ENCODE peak calls at places on chromosomes 1 and 21, in ten cellular contexts. Y is HCT116, J is left lung, H is ovary, K is HL-60, C is nephron progenitor cell, W is HFFc6, B is H1, M is IMR-90, E is WTC11. U is an unnamed sample.
A peak's percentile ranks its signal among the peaks of the same experiment; 100 is the strongest.

GRCh38 chr1:36122062-36122461 is 3.0 kb downstream of the COL8A2 start:
- DNase-seq in Y (no peak), J (no peak), H (no peak), K (no peak), C (no peak), W (no peak), B (no peak), M (no peak), E (no peak), U (no peak)

GRCh38 chr1:76250317-76250716 is 175.8 kb downstream of the ST6GALNAC3 start:
- DNase-seq in Y (no peak), J (no peak), H (no peak), K (no peak), C (no peak), W (no peak), B (no peak), M (no peak), E (no peak), U (no peak)

GRCh38 chr1:67573481-67573880 is 111.5 kb upstream of the GADD45A start:
- DNase-seq in Y (no peak), J (no peak), H (no peak), K (no peak), C (no peak), W (no peak), B (no peak), M (peak; percentile 54), E (no peak), U (no peak)

GRCh38 chr1:23354260-23354659 is 10.2 kb upstream of the HNRNPR start:
- DNase-seq in Y (no peak), J (no peak), H (no peak), K (no peak), C (no peak), W (no peak), B (no peak), M (no peak), E (no peak), U (no peak)

GRCh38 chr1:165129568-165130164 is 226.8 kb downstream of the LMX1A start:
- DNase-seq in Y (peak; percentile 51), J (no peak), H (no peak), K (no peak), C (peak; percentile 86), W (peak; percentile 38), B (peak; percentile 87), M (peak; percentile 9), E (peak; percentile 89), U (no peak)

GRCh38 chr1:110872745-110873435 is at the start of gene CD53:
- DNase-seq in Y (no peak), J (no peak), H (no peak), K (peak; percentile 41), C (no peak), W (no peak), B (no peak), M (no peak), E (no peak), U (peak; percentile 86)

GRCh38 chr21:42833859-42834729 is 45.2 kb downstream of the WDR4 start:
- DNase-seq in Y (no peak), J (no peak), H (peak; percentile 4), K (no peak), C (no peak), W (no peak), B (peak; percentile 51), M (no peak), E (no peak), U (no peak)

GRCh38 chr1:98325646-98326441 is 335.7 kb upstream of the SNX7 start:
- DNase-seq in Y (peak; percentile 57), J (peak; percentile 68), H (no peak), K (no peak), C (no peak), W (peak; percentile 95), B (no peak), M (peak; percentile 86), E (no peak), U (no peak)

GRCh38 chr21:45887121-45887611 is 94.4 kb upstream of the COL6A1 start:
- DNase-seq in Y (no peak), J (peak; percentile 29), H (no peak), K (no peak), C (no peak), W (no peak), B (no peak), M (no peak), E (no peak), U (peak; percentile 25)

GRCh38 chr1:32903991-32904776 is 3.0 kb upstream of the TMEM54 start:
- DNase-seq in Y (no peak), J (no peak), H (no peak), K (no peak), C (no peak), W (no peak), B (no peak), M (no peak), E (no peak), U (no peak)

DNA sequence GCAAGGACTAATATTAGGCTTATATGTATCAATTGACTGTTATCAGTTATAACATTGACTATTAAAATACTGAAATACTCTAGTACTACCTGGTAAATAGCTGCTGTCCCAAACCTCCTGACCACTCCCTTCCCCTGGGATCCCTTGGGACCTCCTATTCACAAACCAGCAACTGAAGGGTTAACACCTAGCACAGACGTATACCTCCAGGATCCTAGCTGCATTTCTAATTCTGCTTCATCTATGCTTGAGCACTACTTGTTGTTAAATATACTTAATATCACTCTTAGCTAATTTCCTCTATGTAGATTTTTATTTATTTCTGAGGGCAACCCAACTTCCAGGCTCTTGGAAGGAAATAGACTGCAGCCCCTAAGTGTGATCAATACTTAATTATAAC is 1.8 kb upstream of the NFYC start:
- DNase-seq in Y (no peak), J (no peak), H (no peak), K (no peak), C (no peak), W (no peak), B (no peak), M (no peak), E (no peak), U (no peak)
- TF ChIP-seq CTCF in Y (no peak), J (no peak), H (no peak), K (no peak), C (no peak), W (no peak), B (no peak), M (no peak), E (no peak), U (no peak)

DNA sequence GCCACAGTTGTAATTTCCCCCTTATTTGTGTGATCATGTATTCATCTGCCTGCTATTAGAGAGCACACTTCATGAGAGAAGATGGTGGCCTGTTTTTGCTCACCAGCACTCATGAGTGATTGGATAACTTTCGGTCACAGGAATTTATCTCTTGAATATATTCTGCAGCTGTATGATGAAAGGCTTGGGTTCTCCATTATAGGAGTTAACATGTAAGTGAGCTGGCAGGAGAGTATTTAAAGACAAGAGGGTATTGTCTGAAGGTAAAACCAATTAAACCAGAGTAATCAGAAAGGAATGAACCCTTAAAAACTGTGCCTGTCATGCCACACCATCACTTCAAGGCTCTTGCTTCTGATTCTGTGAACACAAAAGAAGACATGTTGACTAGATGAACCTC is 574.9 kb upstream of the CAMK1G start:
- DNase-seq in Y (no peak), J (no peak), H (no peak), K (no peak), C (no peak), W (no peak), B (no peak), M (no peak), E (no peak), U (no peak)
- TF ChIP-seq CTCF in Y (no peak), J (no peak), H (no peak), K (no peak), C (no peak), W (no peak), B (no peak), M (no peak), E (no peak), U (no peak)

GRCh38 chr1:53329183-53329544 is 1.3 kb upstream of the LRP8 start:
- DNase-seq in Y (no peak), J (peak; percentile 59), H (no peak), K (no peak), C (no peak), W (no peak), B (no peak), M (no peak), E (no peak), U (peak; percentile 27)

GRCh38 chr1:53326598-53327182 is 1.2 kb downstream of the LRP8 start:
- DNase-seq in Y (no peak), J (peak; percentile 82), H (no peak), K (no peak), C (peak; percentile 64), W (no peak), B (no peak), M (no peak), E (no peak), U (peak; percentile 47)

GRCh38 chr1:53328009-53328489 is at the start of gene LRP8:
- DNase-seq in Y (peak; percentile 31), J (peak; percentile 94), H (peak; percentile 55), K (peak; percentile 46), C (peak; percentile 86), W (peak; percentile 47), B (peak; percentile 82), M (peak; percentile 56), E (peak; percentile 76), U (peak; percentile 55)

GRCh38 chr1:53327183-53327941 is 508 bp downstream of the LRP8 start:
- DNase-seq in Y (no peak), J (peak; percentile 87), H (no peak), K (no peak), C (peak; percentile 70), W (peak; percentile 19), B (peak; percentile 76), M (peak; percentile 15), E (peak; percentile 51), U (peak; percentile 49)

GRCh38 chr1:53328490-53329182 is 766 bp upstream of the LRP8 start:
- DNase-seq in Y (no peak), J (peak; percentile 61), H (no peak), K (no peak), C (peak; percentile 37), W (no peak), B (peak; percentile 70), M (no peak), E (peak; percentile 60), U (peak; percentile 6)
- TF ChIP-seq CTCF in Y (no peak), J (no peak), H (no peak), K (no peak), C (peak; percentile 37), W (peak; percentile 56), B (no peak), M (no peak), E (peak; percentile 20), U (peak; percentile 21)

GRCh38 chr1:3249236-3249845 is 180.3 kb downstream of the PRDM16 start:
- DNase-seq in Y (no peak), J (peak; percentile 18), H (no peak), K (no peak), C (no peak), W (no peak), B (no peak), M (no peak), E (no peak), U (no peak)

GRCh38 chr1:3251099-3251809 is 182.3 kb downstream of the PRDM16 start:
- DNase-seq in Y (no peak), J (peak; percentile 38), H (no peak), K (no peak), C (no peak), W (no peak), B (no peak), M (no peak), E (no peak), U (no peak)

GRCh38 chr1:3249846-3250501 is 181.0 kb downstream of the PRDM16 start:
- DNase-seq in Y (no peak), J (peak; percentile 63), H (no peak), K (no peak), C (no peak), W (no peak), B (no peak), M (no peak), E (no peak), U (no peak)

GRCh38 chr1:3250624-3251023 is 181.6 kb downstream of the PRDM16 start:
- DNase-seq in Y (no peak), J (peak; percentile 39), H (no peak), K (no peak), C (no peak), W (no peak), B (no peak), M (no peak), E (no peak), U (no peak)

GRCh38 chr1:3251810-3252429 is 182.9 kb downstream of the PRDM16 start:
- DNase-seq in Y (no peak), J (peak; percentile 46), H (no peak), K (no peak), C (no peak), W (no peak), B (no peak), M (no peak), E (no peak), U (no peak)
- TF ChIP-seq CTCF in Y (no peak), J (no peak), H (no peak), K (no peak), C (no peak), W (no peak), B (no peak), M (no peak), E (no peak), U (no peak)

U was measured in CD14-positive monocyte.